ENCODE peak calls at places on chromosomes 5 and 9, in five cellular contexts. Z, J, D, Y and N are unnamed samples.

GRCh38 chr9:111691686-111692329 is 30.4 kb downstream of the GNG10 start:
- DNase-seq in Z (no peak), J (no peak), D (peak; percentile 66), Y (no peak), N (no peak)

GRCh38 chr5:54834121-54834842 is 151.1 kb downstream of the ESM1 start:
- DNase-seq in Z (no peak), J (no peak), D (no peak), Y (no peak), N (no peak)

GRCh38 chr5:59648949-59649921 is 244.3 kb downstream of the PDE4D start:
- DNase-seq in Z (no peak), J (peak; percentile 55), D (no peak), Y (peak; percentile 57), N (no peak)

GRCh38 chr5:164422400-164422799 is 917.0 kb downstream of the MAT2B start:
- DNase-seq in Z (no peak), J (no peak), D (peak; percentile 13), Y (no peak), N (no peak)

GRCh38 chr5:72144762-72145161 is 37.5 kb downstream of the MAP1B start:
- DNase-seq in Z (no peak), J (no peak), D (no peak), Y (no peak), N (no peak)

GRCh38 chr5:157521704-157522029 is 53.9 kb downstream of the ADAM19 start:
- DNase-seq in Z (no peak), J (no peak), D (no peak), Y (no peak), N (no peak)

GRCh38 chr9:114653556-114654159 is 3.9 kb downstream of the TEX53 start:
- DNase-seq in Z (peak; percentile 43), J (peak; percentile 81), D (peak; percentile 72), Y (peak; percentile 84), N (peak; percentile 70)

GRCh38 chr5:32083981-32084430 is 90.1 kb downstream of the GOLPH3 start:
- DNase-seq in Z (no peak), J (no peak), D (no peak), Y (no peak), N (no peak)

GRCh38 chr9:130128782-130129424 is 43.3 kb upstream of the NCS1 start:
- DNase-seq in Z (peak; percentile 79), J (no peak), D (no peak), Y (peak; percentile 39), N (peak; percentile 31)

GRCh38 chr5:143931389-143931984 is 119.5 kb downstream of the HMHB1 start:
- DNase-seq in Z (no peak), J (no peak), D (no peak), Y (no peak), N (no peak)

GRCh38 chr5:7869474-7870136 is 657 bp downstream of the MTRR start:
- DNase-seq in Z (no peak), J (peak; percentile 36), D (no peak), Y (peak; percentile 37), N (no peak)

GRCh38 chr9:131942076-131942720 is 137.5 kb downstream of the MED27 start:
- DNase-seq in Z (no peak), J (no peak), D (no peak), Y (no peak), N (no peak)

GRCh38 chr5:147400836-147401235 is 109.0 kb downstream of the DPYSL3 start:
- DNase-seq in Z (no peak), J (no peak), D (no peak), Y (no peak), N (no peak)

GRCh38 chr5:112779531-112779930 is 41.8 kb downstream of the APC start:
- DNase-seq in Z (no peak), J (no peak), D (no peak), Y (no peak), N (no peak)

GRCh38 chr5:124418390-124418789 is 328.0 kb downstream of the ZNF608 start:
- DNase-seq in Z (no peak), J (no peak), D (no peak), Y (no peak), N (no peak)

GRCh38 chr9:70553718-70554673 is 139.5 kb upstream of the KLF9 start:
- DNase-seq in Z (no peak), J (no peak), D (no peak), Y (no peak), N (no peak)

GRCh38 chr5:31378838-31379237 is 153.1 kb downstream of the DROSHA start:
- DNase-seq in Z (no peak), J (no peak), D (no peak), Y (no peak), N (no peak)

GRCh38 chr9:14415947-14416346 is 102.0 kb upstream of the NFIB start:
- DNase-seq in Z (no peak), J (no peak), D (no peak), Y (no peak), N (no peak)

GRCh38 chr9:3045153-3045552 is 201.3 kb upstream of the PUM3 start:
- DNase-seq in Z (no peak), J (no peak), D (no peak), Y (no peak), N (no peak)

GRCh38 chr9:138104251-138105122 is 226.9 kb downstream of the CACNA1B start:
- DNase-seq in Z (no peak), J (no peak), D (no peak), Y (no peak), N (no peak)

GRCh38 chr5:54845567-54845941 is 139.8 kb downstream of the ESM1 start:
- DNase-seq in Z (no peak), J (no peak), D (no peak), Y (no peak), N (no peak)

GRCh38 chr5:160450164-160450932 is 28.7 kb downstream of the PTTG1 start:
- DNase-seq in Z (no peak), J (no peak), D (no peak), Y (no peak), N (no peak)

GRCh38 chr9:7402704-7403389 is 396.7 kb downstream of the DMAC1 start:
- DNase-seq in Z (no peak), J (no peak), D (no peak), Y (no peak), N (no peak)

GRCh38 chr9:128072144-128073021 is 4.4 kb downstream of the SLC25A25 start:
- DNase-seq in Z (peak; percentile 87), J (peak; percentile 76), D (peak; percentile 62), Y (peak; percentile 89), N (peak; percentile 76)

GRCh38 chr9:128077847-128078503 is 9.9 kb downstream of the SLC25A25 start:
- DNase-seq in Z (no peak), J (no peak), D (no peak), Y (no peak), N (no peak)

GRCh38 chr9:128068656-128069221 is 707 bp downstream of the SLC25A25 start:
- DNase-seq in Z (no peak), J (no peak), D (no peak), Y (no peak), N (peak; percentile 59)

GRCh38 chr9:128070874-128071273 is 2.8 kb downstream of the SLC25A25 start:
- DNase-seq in Z (no peak), J (no peak), D (no peak), Y (no peak), N (no peak)

GRCh38 chr9:128073260-128073886 is 5.3 kb downstream of the SLC25A25 start:
- DNase-seq in Z (no peak), J (no peak), D (no peak), Y (no peak), N (no peak)
- H3K4me3 ChIP-seq in Z (peak overlapping the region; percentile 56), J (no peak overlapping the region), D (no peak overlapping the region), Y (no peak overlapping the region), N (no peak overlapping the region)

GRCh38 chr5:67509402-67509801 is 312.8 kb upstream of the CD180 start:
- DNase-seq in Z (no peak), J (no peak), D (no peak), Y (no peak), N (no peak)

GRCh38 chr5:67512758-67513157 is 316.2 kb upstream of the CD180 start:
- DNase-seq in Z (no peak), J (no peak), D (no peak), Y (no peak), N (no peak)

GRCh38 chr5:67511911-67512310 is 315.3 kb upstream of the CD180 start:
- DNase-seq in Z (no peak), J (no peak), D (no peak), Y (no peak), N (no peak)

GRCh38 chr5:67515020-67515689 is 318.6 kb upstream of the CD180 start:
- DNase-seq in Z (no peak), J (no peak), D (no peak), Y (no peak), N (no peak)

GRCh38 chr5:67510204-67510603 is 313.6 kb upstream of the CD180 start:
- DNase-seq in Z (no peak), J (no peak), D (no peak), Y (no peak), N (no peak)
- TF ChIP-seq POLR2A in Z (no peak), J (no peak), D (no peak), Y (no peak), N (no peak)

DNA sequence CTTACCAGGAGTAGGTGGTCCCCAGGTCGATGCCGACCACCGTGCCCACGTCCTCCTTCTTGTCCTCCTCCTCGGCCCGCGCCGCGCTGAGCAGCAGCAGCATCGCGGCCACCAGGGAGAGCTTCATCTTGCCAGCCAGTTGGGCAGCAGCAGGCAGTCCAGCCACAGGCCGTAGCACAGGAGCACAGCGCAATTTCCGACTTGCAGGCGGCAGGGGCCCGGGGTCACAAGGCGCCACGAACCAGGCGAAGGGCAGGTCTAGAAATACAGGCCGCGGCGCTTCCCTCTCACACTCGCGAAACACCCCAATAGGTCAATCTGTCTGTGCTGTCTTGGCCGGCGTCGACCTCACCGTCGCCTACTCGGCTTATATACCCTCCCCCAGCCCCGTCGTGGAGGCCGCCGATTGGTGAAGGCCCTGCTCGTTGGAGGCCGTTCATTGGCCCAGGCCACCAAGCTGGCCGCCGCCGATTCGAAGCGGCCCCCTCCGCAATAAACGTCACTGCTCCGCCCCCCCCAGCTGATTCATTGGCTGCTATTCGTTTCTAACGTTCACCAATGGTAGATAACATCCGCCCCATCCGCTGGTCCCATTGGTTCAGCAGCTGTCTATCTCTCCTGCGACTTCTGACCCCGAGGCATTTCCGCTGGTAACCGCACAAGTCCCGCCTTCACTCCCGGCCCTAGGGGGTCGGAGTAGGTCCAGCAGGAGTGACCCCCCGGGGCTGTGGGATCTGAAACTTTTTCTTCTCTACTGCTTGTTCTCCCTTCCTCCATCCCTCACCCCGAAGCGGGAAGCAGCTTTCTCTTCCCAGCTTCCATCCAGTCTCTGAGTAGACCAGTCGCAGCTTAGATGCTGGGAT is at the start of gene HSPA5:
- DNase-seq in Z (peak; percentile 99), J (peak; percentile 100), D (peak; percentile 99), Y (peak; percentile 100), N (peak; percentile 100)
- TF ChIP-seq EP300 in Z (no peak), J (no peak), D (no peak), Y (no peak), N (no peak)

DNA sequence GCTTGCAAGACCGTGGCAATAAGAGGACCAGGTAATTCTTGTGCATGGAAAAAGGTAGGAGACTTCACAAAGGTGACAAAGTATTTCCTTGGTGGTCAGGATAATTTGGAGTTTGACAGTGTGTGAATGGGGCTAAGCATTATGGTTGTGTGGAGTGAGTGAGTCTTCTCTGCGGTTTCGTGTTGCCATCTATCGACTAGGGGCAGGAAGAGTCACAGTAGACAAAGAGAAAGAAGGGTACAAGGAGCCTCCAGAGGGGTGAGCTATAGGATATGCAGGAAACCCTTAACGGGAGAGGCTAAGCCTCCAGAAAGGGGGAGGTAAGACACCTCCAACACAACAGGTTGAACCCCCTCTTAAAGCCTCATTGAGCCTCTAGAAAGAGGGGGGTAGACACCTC is 64.0 kb upstream of the RANBP6 start:
- DNase-seq in Z (no peak), J (no peak), D (no peak), Y (no peak), N (no peak)
- H3K4me3 ChIP-seq in Z (no peak overlapping the region), J (peak overlapping the region; percentile 47), D (peak overlapping the region; percentile 42), Y (no peak overlapping the region), N (no peak overlapping the region)